ENCODE peak calls at places on chromosome 3, in nine cellular contexts. O is BJ, R is fibroblast of lung, M is HFF-Myc, H is adrenal gland, A is GM12865, D is uterus, B is skeletal muscle cell, E is choroid plexus epithelial cell. G is an unnamed sample.

GRCh38 chr3:196996454-196997265 is 28.0 kb upstream of the PIGZ start:
- DNase-seq in O (no peak), R (no peak), M (no peak), H (no peak), A (no peak), D (no peak), B (no peak), E (no peak), G (no peak)

GRCh38 chr3:11835028-11835639 is 11.6 kb downstream of the TAMM41 start:
- DNase-seq in O (no peak), R (peak; percentile 61), M (no peak), H (no peak), A (no peak), D (no peak), B (no peak), E (peak; percentile 67), G (no peak)

GRCh38 chr3:94294806-94295205 is 231.9 kb downstream of the NSUN3 start:
- DNase-seq in O (no peak), R (no peak), M (no peak), H (no peak), A (no peak), D (no peak), B (no peak), E (no peak), G (no peak)

GRCh38 chr3:160668454-160668853 is 8.5 kb upstream of the ARL14 start:
- DNase-seq in O (no peak), R (no peak), M (no peak), H (no peak), A (no peak), D (no peak), B (no peak), E (no peak), G (no peak)

GRCh38 chr3:173911446-173911845 is 513.9 kb downstream of the NLGN1 start:
- DNase-seq in O (no peak), R (no peak), M (no peak), H (no peak), A (no peak), D (no peak), B (no peak), E (no peak), G (no peak)

GRCh38 chr3:185268194-185268809 is 14.5 kb upstream of the EHHADH start:
- DNase-seq in O (no peak), R (no peak), M (no peak), H (no peak), A (no peak), D (no peak), B (no peak), E (no peak), G (no peak)

GRCh38 chr3:48656841-48657281 is 5.8 kb downstream of the CELSR3 start:
- DNase-seq in O (no peak), R (no peak), M (no peak), H (no peak), A (peak; percentile 82), D (no peak), B (no peak), E (no peak), G (no peak)

GRCh38 chr3:141308588-141309218 is 59.6 kb upstream of the ZBTB38 start:
- DNase-seq in O (no peak), R (peak; percentile 49), M (no peak), H (peak; percentile 65), A (no peak), D (peak; percentile 44), B (no peak), E (peak; percentile 76), G (peak; percentile 41)

GRCh38 chr3:126469479-126469878 is 6.2 kb downstream of the ZXDC start:
- DNase-seq in O (no peak), R (no peak), M (no peak), H (no peak), A (no peak), D (peak; percentile 6), B (no peak), E (no peak), G (no peak)

GRCh38 chr3:155382396-155383042 is 89.0 kb upstream of the STRIT1 start:
- DNase-seq in O (no peak), R (peak; percentile 66), M (peak; percentile 52), H (peak; percentile 60), A (peak; percentile 38), D (peak; percentile 56), B (no peak), E (peak; percentile 70), G (peak; percentile 65)

GRCh38 chr3:53491276-53491675 is 3.1 kb upstream of the CACNA1D start:
- DNase-seq in O (no peak), R (no peak), M (no peak), H (no peak), A (no peak), D (no peak), B (no peak), E (no peak), G (peak; percentile 54)

GRCh38 chr3:42691861-42692666 is 6.7 kb downstream of the KLHL40 start:
- DNase-seq in O (no peak), R (no peak), M (no peak), H (no peak), A (no peak), D (peak; percentile 8), B (no peak), E (no peak), G (no peak)

GRCh38 chr3:159319156-159319555 is 517.3 kb downstream of the MFSD1 start:
- DNase-seq in O (no peak), R (no peak), M (no peak), H (no peak), A (no peak), D (no peak), B (no peak), E (no peak), G (no peak)

GRCh38 chr3:71247221-71247947 is 336.1 kb downstream of the FOXP1 start:
- DNase-seq in O (no peak), R (peak; percentile 23), M (no peak), H (peak; percentile 37), A (no peak), D (no peak), B (no peak), E (peak; percentile 50), G (peak; percentile 20)

GRCh38 chr3:159627634-159628033 is 361.0 kb upstream of the IL12A start:
- DNase-seq in O (no peak), R (no peak), M (no peak), H (no peak), A (no peak), D (no peak), B (no peak), E (no peak), G (no peak)

GRCh38 chr3:191176038-191176437 is 23.0 kb upstream of the OSTN start:
- DNase-seq in O (no peak), R (no peak), M (no peak), H (no peak), A (no peak), D (no peak), B (no peak), E (no peak), G (no peak)

GRCh38 chr3:122067214-122067550 is 12.0 kb downstream of the CD86 start:
- DNase-seq in O (no peak), R (no peak), M (no peak), H (no peak), A (peak; percentile 61), D (no peak), B (no peak), E (no peak), G (no peak)

GRCh38 chr3:62379206-62379834 is 6.0 kb upstream of the FEZF2 start:
- DNase-seq in O (no peak), R (no peak), M (no peak), H (no peak), A (no peak), D (no peak), B (no peak), E (no peak), G (no peak)
- H3K4me3 ChIP-seq in O (no peak overlapping the region), R (no peak overlapping the region), M (no peak overlapping the region), H (no peak overlapping the region), A (no peak overlapping the region), D (no peak overlapping the region), B (no peak overlapping the region), E (no peak overlapping the region), G (no peak overlapping the region)

DNA sequence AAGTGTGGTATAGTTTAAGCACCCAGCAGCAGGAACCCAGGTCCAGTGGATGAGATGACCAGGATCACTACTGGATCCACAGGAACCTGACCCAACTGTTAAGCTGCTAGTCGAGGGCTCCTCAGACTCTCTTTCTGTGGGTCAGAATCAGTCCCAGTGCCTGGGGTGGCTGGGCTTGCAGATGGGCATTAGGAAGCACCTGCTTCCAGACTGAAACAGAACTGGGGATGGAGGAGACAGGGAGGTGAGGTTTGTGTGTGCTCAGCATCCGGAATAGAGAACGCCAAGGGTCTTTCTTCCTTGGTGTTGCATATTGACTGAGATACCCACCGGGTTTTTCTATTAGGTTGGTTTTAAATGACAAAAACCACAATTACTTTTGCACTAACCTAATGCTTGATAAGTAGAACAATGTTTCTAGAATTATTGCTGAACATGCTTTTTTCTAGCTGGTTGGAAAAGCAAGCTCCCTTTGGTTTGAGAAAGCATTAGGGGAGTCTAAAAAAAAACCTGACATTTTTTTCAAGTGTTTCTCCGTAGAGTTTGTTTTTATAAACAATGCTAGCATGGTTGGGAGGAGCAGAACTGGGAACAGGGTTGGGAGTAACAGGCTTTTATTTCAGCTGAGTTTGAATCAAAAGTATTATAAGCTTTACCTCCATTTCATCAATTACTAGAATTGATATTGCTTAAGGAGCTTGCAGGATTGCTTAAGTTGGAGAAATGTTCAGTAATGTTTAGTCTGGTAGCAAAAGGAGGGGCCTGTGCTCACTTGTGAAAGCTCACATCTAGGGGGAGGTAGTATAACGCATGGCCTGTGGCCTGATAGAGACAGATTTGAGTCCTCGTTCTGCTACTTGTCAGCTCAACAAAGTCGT is 913 bp downstream of the ST3GAL6 start:
- DNase-seq in O (no peak), R (peak; percentile 53), M (no peak), H (no peak), A (no peak), D (no peak), B (no peak), E (peak; percentile 59), G (no peak)
- H3K4me3 ChIP-seq in O (no peak overlapping the region), R (no peak overlapping the region), M (no peak overlapping the region), H (peak overlapping the region; percentile 11), A (peak overlapping the region; percentile 43), D (no peak overlapping the region), B (no peak overlapping the region), E (no peak overlapping the region), G (no peak overlapping the region)

DNA sequence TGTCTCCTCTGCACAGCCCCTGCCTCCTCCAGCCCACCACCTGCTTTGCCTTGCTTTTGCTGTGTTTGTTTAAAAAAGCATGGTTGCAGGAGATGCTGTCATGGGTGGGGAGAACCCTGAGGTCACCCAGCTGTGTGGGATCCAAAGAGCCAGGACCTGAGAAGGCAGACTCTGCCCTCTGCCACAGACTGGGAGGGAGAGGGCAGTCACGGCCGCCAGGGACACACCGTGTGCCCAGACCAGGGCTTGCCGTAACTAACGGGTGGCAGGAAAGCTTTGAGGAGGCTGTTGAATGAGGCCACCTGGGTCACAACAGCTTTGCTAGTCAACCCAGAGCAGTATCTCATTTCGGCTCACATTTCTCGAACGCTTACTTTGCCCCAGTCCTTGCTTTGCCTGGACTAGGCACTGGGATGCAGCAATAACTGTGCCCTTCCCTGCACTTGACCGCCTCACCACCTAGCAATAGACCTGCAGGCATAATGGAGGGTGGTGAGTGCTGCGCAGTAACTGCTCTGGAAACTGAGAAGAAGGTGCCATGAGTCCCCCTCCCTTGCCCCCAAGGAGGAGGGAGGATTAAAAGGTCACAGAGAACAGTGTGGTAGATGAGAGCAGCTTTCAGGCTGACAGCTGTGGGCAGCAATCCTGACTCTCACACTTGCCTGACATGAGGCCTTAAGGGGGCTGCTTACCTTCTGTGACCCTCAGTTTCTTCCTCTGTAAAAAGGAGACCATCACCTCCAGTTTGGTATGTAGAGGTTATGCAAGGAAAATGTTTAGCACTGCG is 55.0 kb upstream of the CTDSPL start:
- DNase-seq in O (no peak), R (no peak), M (no peak), H (no peak), A (no peak), D (no peak), B (no peak), E (no peak), G (no peak)
- H3K4me3 ChIP-seq in O (no peak overlapping the region), R (no peak overlapping the region), M (no peak overlapping the region), H (no peak overlapping the region), A (no peak overlapping the region), D (no peak overlapping the region), B (no peak overlapping the region), E (no peak overlapping the region), G (no peak overlapping the region)

GRCh38 chr3:6861331-6861988 is 545 bp downstream of the GRM7 start:
- DNase-seq in O (no peak), R (no peak), M (no peak), H (no peak), A (no peak), D (no peak), B (no peak), E (no peak), G (no peak)
- H3K4me3 ChIP-seq in O (no peak overlapping the region), R (no peak overlapping the region), M (no peak overlapping the region), H (no peak overlapping the region), A (no peak overlapping the region), D (peak overlapping the region; percentile 37), B (no peak overlapping the region), E (no peak overlapping the region), G (no peak overlapping the region)